ENCODE peak calls at places on chromosomes 2 and 18, in ten cellular contexts. L is ovary, Q is nephron progenitor cell, K is neural crest cell, T is progenitor cell of endocrine pancreas, P is IMR-90, W is tibial nerve, V is PC-3, A is foreskin keratinocyte, R is astrocyte of the spinal cord. H is an unnamed sample.

GRCh38 chr2:179049546-179050311 is at the start of gene CCDC141:
- DNase-seq in V (no peak), W (no peak), R (no peak), P (no peak), A (no peak), K (no peak), Q (no peak), L (no peak), T (no peak), H (no peak)

GRCh38 chr2:100376836-100377235 is 40.6 kb downstream of the CHST10 start:
- DNase-seq in L (no peak), W (no peak), P (no peak), V (no peak), A (no peak), K (no peak), R (no peak), Q (no peak), T (no peak), H (peak)

GRCh38 chr2:86284401-86284841 is 53.0 kb downstream of the REEP1 start:
- DNase-seq in W (no peak), V (no peak), R (no peak), Q (no peak), P (no peak), T (no peak), L (no peak), A (no peak), K (no peak), H (no peak)

GRCh38 chr18:72407048-72407447 is 137.1 kb downstream of the CBLN2 start:
- DNase-seq in A (no peak), V (no peak), T (no peak), L (no peak), R (no peak), K (no peak), Q (no peak), P (no peak), W (no peak), H (no peak)

GRCh38 chr2:237616373-237617304 is 10.7 kb upstream of the LRRFIP1 start:
- DNase-seq in W (no peak), R (peak), K (no peak), V (peak), P (peak), T (no peak), Q (no peak), A (no peak), L (no peak), H (no peak)

GRCh38 chr2:60806988-60807681 is 51.1 kb downstream of the PAPOLG start:
- DNase-seq in R (peak), W (no peak), V (peak), Q (peak), P (peak), A (no peak), L (no peak), T (no peak), K (no peak), H (peak)

GRCh38 chr2:111618577-111618930 is 265.4 kb downstream of the ANAPC1 start:
- DNase-seq in V (no peak), R (peak), W (no peak), T (no peak), K (no peak), Q (no peak), L (no peak), A (no peak), P (no peak), H (no peak)

GRCh38 chr2:167264380-167264779 is 376.1 kb downstream of the XIRP2 start:
- DNase-seq in Q (no peak), K (no peak), A (no peak), L (no peak), R (peak), W (no peak), T (no peak), V (peak), P (no peak), H (no peak)

GRCh38 chr2:206443735-206444527 is 599 bp downstream of the ADAM23 start:
- DNase-seq in V (peak), W (no peak), K (peak), T (peak), A (no peak), L (peak), Q (peak), R (peak), P (peak), H (peak)

GRCh38 chr2:98280376-98281102 is 65.7 kb upstream of the CNGA3 start:
- DNase-seq in K (no peak), A (peak), V (no peak), P (no peak), T (peak), L (no peak), W (no peak), Q (peak), R (no peak), H (no peak)

GRCh38 chr18:2891526-2892431 is 45.0 kb downstream of the EMILIN2 start:
- DNase-seq in L (no peak), P (no peak), W (no peak), R (no peak), Q (no peak), T (no peak), K (no peak), A (no peak), V (peak), H (no peak)

GRCh38 chr2:28994074-28994473 is 13.0 kb downstream of the TOGARAM2 start:
- DNase-seq in T (no peak), Q (no peak), A (no peak), R (no peak), L (no peak), W (no peak), P (no peak), K (no peak), V (no peak), H (no peak)

GRCh38 chr2:28991021-28991420 is 9.9 kb downstream of the TOGARAM2 start:
- DNase-seq in V (no peak), T (no peak), Q (no peak), R (peak), W (no peak), A (no peak), P (peak), L (peak), K (no peak), H (no peak)

GRCh38 chr2:28991462-28991861 is 10.4 kb downstream of the TOGARAM2 start:
- DNase-seq in L (no peak), V (no peak), W (no peak), P (peak), A (no peak), Q (no peak), R (no peak), T (no peak), K (no peak), H (no peak)

GRCh38 chr2:28994679-28995078 is 13.6 kb downstream of the TOGARAM2 start:
- DNase-seq in T (no peak), A (no peak), P (no peak), W (no peak), K (no peak), R (no peak), V (no peak), L (no peak), Q (no peak), H (no peak)

DNA sequence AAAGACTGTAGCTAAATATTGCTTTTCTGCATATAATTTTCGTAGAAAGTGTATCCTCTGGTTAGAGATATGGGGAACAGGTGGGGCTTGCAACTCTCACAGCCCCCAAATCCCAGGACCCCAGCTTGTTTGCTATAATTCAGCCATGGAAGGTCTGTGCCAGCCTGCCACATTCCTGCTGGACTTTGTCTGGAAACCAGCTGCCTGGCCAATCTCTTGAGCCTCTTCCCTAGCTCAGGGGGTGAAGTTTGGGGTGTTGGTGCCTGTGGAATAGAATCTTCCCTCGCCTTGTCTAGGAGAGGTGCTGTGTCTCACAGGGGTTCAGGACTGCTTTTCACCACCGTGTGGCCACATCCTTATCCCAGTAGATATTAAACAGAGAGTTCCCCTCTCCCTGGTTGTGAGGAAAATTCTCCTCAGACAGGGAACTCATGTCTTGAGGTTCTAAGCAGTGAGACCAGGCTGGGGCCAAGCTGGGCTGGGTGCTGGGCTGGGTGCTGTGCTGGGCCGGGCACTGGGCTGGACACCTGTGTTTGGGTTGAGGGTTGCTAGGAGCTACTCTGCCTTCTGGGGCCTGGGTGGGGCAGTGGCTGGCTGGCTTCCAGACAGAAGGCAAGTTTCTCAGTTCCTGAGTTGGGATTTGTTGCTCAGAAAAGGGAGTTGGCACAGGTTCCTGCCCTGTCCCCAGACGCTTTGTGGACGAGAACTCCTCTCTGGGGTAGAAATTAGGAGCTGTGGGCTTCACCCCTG is 12.3 kb downstream of the TOGARAM2 start:
- DNase-seq in W (no peak), Q (no peak), A (peak), R (no peak), V (peak), L (no peak), P (no peak), T (no peak), K (no peak), H (no peak)
- TF ChIP-seq CTCF in W (no peak), Q (no peak), A (no peak), R (no peak), V (no peak), L (no peak), P (no peak), T (no peak), K (no peak), H (no peak)

DNA sequence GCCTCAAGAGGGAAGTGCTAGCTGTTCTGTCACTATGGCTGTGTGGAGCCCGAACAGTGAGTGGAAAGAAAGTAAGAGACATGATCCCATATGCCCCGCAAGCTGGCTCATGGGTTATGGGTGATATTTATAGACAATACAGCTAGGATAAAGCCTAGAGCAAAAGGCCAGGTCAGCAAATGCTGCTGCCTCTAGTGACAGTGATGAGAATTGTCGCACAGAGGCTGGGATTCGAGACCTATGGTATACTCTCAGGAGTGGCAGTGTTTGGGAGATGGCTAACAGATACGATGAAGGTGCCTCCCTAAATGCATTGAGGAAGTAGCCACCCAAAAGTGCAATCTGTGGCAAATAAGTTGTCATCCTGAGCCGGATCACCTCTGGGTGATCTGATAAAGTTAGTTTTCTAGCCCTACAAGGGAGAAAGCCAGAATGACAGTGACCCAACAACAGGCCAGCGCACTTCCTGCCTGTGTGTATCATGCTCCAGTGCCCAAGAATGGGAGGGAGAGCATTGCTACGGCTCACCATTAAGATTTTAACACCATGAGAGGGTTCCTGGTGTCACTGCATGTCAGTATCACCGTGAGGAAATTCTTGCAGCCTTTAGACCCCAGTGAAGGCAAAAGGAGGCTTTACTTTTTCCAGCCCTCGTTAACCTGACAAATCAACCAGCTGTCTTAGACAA is 92.3 kb upstream of the TGFA start:
- DNase-seq in W (no peak), P (no peak), L (no peak), A (no peak), K (no peak), T (no peak), V (peak), Q (peak), R (no peak), H (no peak)
- TF ChIP-seq CTCF in W (no peak), P (peak), L (no peak), A (peak), K (peak), T (peak), V (peak), Q (peak), R (no peak), H (peak)

GRCh38 chr2:67318014-67318413 is 79.1 kb upstream of the ETAA1 start:
- DNase-seq in W (no peak), L (no peak), A (no peak), T (no peak), R (no peak), Q (no peak), P (no peak), V (no peak), K (no peak), H (no peak)

GRCh38 chr2:67323209-67323991 is 73.7 kb upstream of the ETAA1 start:
- DNase-seq in K (no peak), W (no peak), V (no peak), L (no peak), Q (no peak), R (no peak), T (no peak), A (no peak), P (no peak), H (no peak)

GRCh38 chr2:67318966-67319590 is 78.1 kb upstream of the ETAA1 start:
- DNase-seq in T (no peak), A (no peak), L (no peak), R (no peak), W (no peak), P (peak), Q (no peak), V (no peak), K (no peak), H (no peak)

GRCh38 chr2:67322361-67323001 is 74.7 kb upstream of the ETAA1 start:
- DNase-seq in P (peak), Q (peak), R (peak), W (no peak), V (peak), T (peak), L (peak), K (peak), A (no peak), H (no peak)
- TF ChIP-seq CTCF in P (peak), Q (peak), R (peak), W (no peak), V (peak), T (peak), L (no peak), K (peak), A (peak), H (peak)

GRCh38 chr2:24825883-24826800 is 32.9 kb downstream of the CENPO start:
- DNase-seq in Q (no peak), P (no peak), A (no peak), R (no peak), T (no peak), W (no peak), L (no peak), K (no peak), V (peak), H (peak)
- TF ChIP-seq CTCF in Q (no peak), P (no peak), A (no peak), R (no peak), T (no peak), W (no peak), L (no peak), K (no peak), V (peak), H (no peak)